ENCODE peak calls at places on chromosome 17, in nine cellular contexts. U, J, D, R, P, M, I, L and Z are unnamed samples.
A peak's percentile ranks its signal among the peaks of the same experiment; 100 is the strongest.

GRCh38 chr17:41494524-41494923 is 4.8 kb upstream of the KRT36 start:
- DNase-seq in P (peak; percentile 45), J (no peak), I (no peak), M (no peak), L (peak; percentile 27), R (no peak), U (no peak), D (no peak), Z (no peak)

GRCh38 chr17:71039391-71039790 is 870.1 kb downstream of the KCNJ2 start:
- DNase-seq in D (no peak), P (no peak), M (no peak), L (no peak), U (no peak), J (no peak), I (no peak), R (no peak), Z (no peak)

GRCh38 chr17:79838541-79839274 is 532 bp downstream of the CBX4 start:
- DNase-seq in P (peak; percentile 52), I (peak; percentile 42), R (peak; percentile 81), D (no peak), L (peak; percentile 52), M (no peak), U (peak; percentile 66), J (no peak), Z (peak; percentile 61)

GRCh38 chr17:48412841-48413240 is 17.2 kb downstream of the SKAP1 start:
- DNase-seq in M (no peak), J (no peak), U (no peak), I (no peak), D (no peak), R (no peak), P (no peak), L (no peak), Z (no peak)

GRCh38 chr17:33390479-33391027 is 97.5 kb upstream of the ASIC2 start:
- DNase-seq in M (no peak), P (peak; percentile 82), R (no peak), J (no peak), D (no peak), L (peak; percentile 0), I (no peak), U (no peak), Z (no peak)

GRCh38 chr17:30476726-30477082 is 504 bp upstream of the GOSR1 start:
- DNase-seq in D (no peak), J (no peak), R (peak; percentile 70), M (no peak), I (no peak), P (peak; percentile 4), U (peak; percentile 29), L (no peak), Z (no peak)

GRCh38 chr17:16926061-16926511 is 45.8 kb downstream of the TNFRSF13B start:
- DNase-seq in R (no peak), L (no peak), I (no peak), M (no peak), P (no peak), D (no peak), U (no peak), J (no peak), Z (no peak)

GRCh38 chr17:51372345-51373004 is 112.1 kb downstream of the UTP18 start:
- DNase-seq in U (peak; percentile 50), P (peak; percentile 52), L (peak; percentile 63), J (peak; percentile 20), I (peak; percentile 24), R (peak; percentile 61), M (peak; percentile 16), D (no peak), Z (peak; percentile 46)

GRCh38 chr17:78680436-78680835 is 101.6 kb downstream of the CYTH1 start:
- DNase-seq in M (no peak), I (no peak), U (no peak), P (no peak), L (no peak), J (no peak), D (no peak), R (no peak), Z (no peak)

GRCh38 chr17:51840688-51841087 is 317.8 kb downstream of the CA10 start:
- DNase-seq in D (no peak), J (no peak), I (no peak), L (no peak), U (no peak), P (no peak), M (no peak), R (no peak), Z (no peak)

GRCh38 chr17:69198238-69198637 is 30.4 kb downstream of the ABCA10 start:
- DNase-seq in U (no peak), M (no peak), P (no peak), D (no peak), I (no peak), L (no peak), R (no peak), J (no peak), Z (no peak)

GRCh38 chr17:74699236-74699635 is 13.5 kb downstream of the CD300LF start:
- DNase-seq in D (no peak), M (no peak), R (no peak), P (no peak), L (no peak), I (no peak), U (no peak), J (no peak), Z (no peak)

GRCh38 chr17:36481829-36482228 is 4.7 kb upstream of the ZNHIT3 start:
- DNase-seq in I (no peak), P (no peak), U (no peak), J (no peak), M (no peak), R (no peak), D (no peak), L (no peak), Z (no peak)

GRCh38 chr17:61307905-61308886 is 91.4 kb upstream of the TBX2 start:
- DNase-seq in J (no peak), L (peak; percentile 97), P (peak; percentile 98), M (no peak), R (no peak), D (no peak), U (no peak), I (no peak), Z (no peak)

GRCh38 chr17:62876664-62877411 is 68.7 kb upstream of the MARCHF10 start:
- DNase-seq in U (no peak), P (peak; percentile 31), I (no peak), D (no peak), R (peak; percentile 63), M (no peak), L (no peak), J (no peak), Z (no peak)

GRCh38 chr17:38761612-38762011 is 9.1 kb downstream of the PSMB3 start:
- DNase-seq in U (no peak), J (no peak), L (peak; percentile 35), D (no peak), P (peak; percentile 22), I (no peak), M (no peak), R (peak; percentile 57), Z (peak; percentile 69)

GRCh38 chr17:39981207-39982068 is 831 bp downstream of the PSMD3 start:
- DNase-seq in L (no peak), R (no peak), D (no peak), J (no peak), I (peak; percentile 19), P (no peak), U (no peak), M (no peak), Z (no peak)

GRCh38 chr17:77382966-77383612 is 242.3 kb downstream of the SEC14L1 start:
- DNase-seq in J (no peak), M (no peak), P (peak; percentile 70), D (no peak), R (peak; percentile 75), U (no peak), L (no peak), I (no peak), Z (no peak)

GRCh38 chr17:82983510-82984248 is 95.7 kb upstream of the METRNL start:
- DNase-seq in I (no peak), J (no peak), L (no peak), R (no peak), M (no peak), U (no peak), P (no peak), D (no peak), Z (no peak)

GRCh38 chr17:75818326-75818885 is 25.8 kb downstream of the UNC13D start:
- DNase-seq in P (no peak), I (no peak), M (no peak), U (no peak), D (no peak), J (peak; percentile 11), L (no peak), R (no peak), Z (no peak)

GRCh38 chr17:65514082-65514481 is 47.4 kb downstream of the AXIN2 start:
- DNase-seq in M (no peak), R (no peak), L (peak; percentile 58), P (peak; percentile 94), D (no peak), U (no peak), J (no peak), I (no peak), Z (no peak)

GRCh38 chr17:2701161-2701995 is 10.2 kb downstream of the CLUH start:
- DNase-seq in L (no peak), P (no peak), D (no peak), J (peak; percentile 18), M (peak; percentile 20), I (no peak), R (no peak), U (no peak), Z (no peak)

GRCh38 chr17:73013299-73013698 is 79.2 kb downstream of the SLC39A11 start:
- DNase-seq in U (no peak), J (no peak), D (no peak), P (no peak), I (no peak), R (peak; percentile 82), L (no peak), M (no peak), Z (no peak)

GRCh38 chr17:19336938-19337711 is 25.4 kb downstream of the B9D1 start:
- DNase-seq in U (no peak), J (no peak), M (no peak), I (no peak), L (no peak), P (no peak), R (no peak), D (no peak), Z (no peak)

GRCh38 chr17:5921919-5922318 is 148.3 kb upstream of the WSCD1 start:
- DNase-seq in M (peak; percentile 19), I (no peak), D (no peak), R (no peak), U (no peak), L (peak; percentile 14), J (no peak), P (no peak), Z (peak; percentile 9)

GRCh38 chr17:14197582-14197981 is 39.1 kb downstream of the CDRT15 start:
- DNase-seq in D (no peak), U (no peak), R (no peak), M (no peak), J (no peak), I (peak; percentile 45), P (no peak), L (no peak), Z (no peak)

GRCh38 chr17:40110457-40110856 is 10.1 kb upstream of the NR1D1 start:
- DNase-seq in L (no peak), M (peak; percentile 50), P (no peak), U (no peak), J (no peak), R (no peak), D (no peak), I (no peak), Z (no peak)

GRCh38 chr17:81934850-81935708 is 2.0 kb downstream of the PYCR1 start:
- DNase-seq in U (no peak), P (no peak), R (no peak), J (no peak), I (no peak), M (no peak), D (no peak), L (no peak), Z (no peak)

GRCh38 chr17:47106130-47106529 is 83.0 kb downstream of the CDC27 start:
- DNase-seq in U (no peak), M (no peak), D (no peak), I (no peak), P (no peak), J (no peak), R (no peak), L (no peak), Z (no peak)

GRCh38 chr17:17818088-17818526 is 18.7 kb downstream of the SREBF1 start:
- DNase-seq in I (peak; percentile 71), U (peak; percentile 66), M (peak; percentile 57), D (no peak), R (no peak), J (peak; percentile 95), L (peak; percentile 31), P (no peak), Z (peak; percentile 63)

GRCh38 chr17:35254107-35254802 is 11.4 kb downstream of the SLFN5 start:
- DNase-seq in L (peak; percentile 92), M (peak; percentile 82), D (no peak), U (no peak), P (peak; percentile 98), I (peak; percentile 67), J (no peak), R (no peak), Z (peak; percentile 89)